ENCODE peak calls at places on chromosomes 7 and 10, in eight cellular contexts. T is KG1, D is T-helper 9 cell, B is brain microvascular endothelial cell, Z is GM12891, E is HTR-8/SVneo, K is AG09309, Y is NCI-H2081. F is an unnamed sample.

GRCh38 chr7:31373337-31374289 is 33.1 kb upstream of the NEUROD6 start:
- DNase-seq in E (peak), K (no peak), D (no peak), B (peak), Z (peak), Y (peak), T (no peak), F (peak)

GRCh38 chr7:7169296-7169695 is 13.0 kb upstream of the C1GALT1 start:
- DNase-seq in B (no peak), E (no peak), Y (no peak), Z (no peak), D (no peak), T (no peak), K (no peak), F (no peak)

GRCh38 chr7:27238979-27239779 is 3.4 kb upstream of the EVX1 start:
- DNase-seq in B (no peak), D (no peak), T (no peak), Y (no peak), K (no peak), Z (no peak), E (no peak), F (no peak)

GRCh38 chr7:153628825-153629224 is 423.4 kb upstream of the DPP6 start:
- DNase-seq in B (no peak), E (no peak), Z (no peak), D (no peak), Y (peak), T (no peak), K (no peak), F (no peak)

GRCh38 chr7:90717286-90718060 is 121.4 kb downstream of the CDK14 start:
- DNase-seq in K (no peak), Y (no peak), T (no peak), Z (no peak), D (no peak), B (peak), E (no peak), F (peak)

GRCh38 chr10:110629680-110630191 is 14.4 kb upstream of the RBM20 start:
- DNase-seq in T (no peak), B (peak), K (no peak), Y (peak), D (no peak), E (no peak), Z (no peak), F (peak)

GRCh38 chr10:122875843-122876492 is 3.4 kb downstream of the FAM24B start:
- DNase-seq in E (no peak), K (no peak), T (no peak), Z (no peak), Y (no peak), B (no peak), D (no peak), F (no peak)

GRCh38 chr7:77184990-77185389 is 14.6 kb downstream of the FGL2 start:
- DNase-seq in K (peak), T (no peak), Y (no peak), B (no peak), Z (no peak), E (no peak), D (no peak), F (no peak)

GRCh38 chr10:55019461-55019860 is 218.4 kb upstream of the PCDH15 start:
- DNase-seq in T (no peak), Z (no peak), B (no peak), Y (no peak), D (no peak), K (no peak), E (no peak), F (no peak)

GRCh38 chr10:34262965-34263364 is 552.1 kb downstream of the PARD3 start:
- DNase-seq in B (no peak), E (no peak), Y (no peak), D (no peak), K (no peak), T (no peak), Z (no peak), F (no peak)